ENCODE peak calls at places on chromosomes 16 and 17, in six cellular contexts. H is Peyer's patch, I is right cardiac atrium, S is K562, K is upper lobe of right lung, M is transverse colon. Z is an unnamed sample. For H3K9me3 and H3K4me1, the result is how much of the 10 kb centered on the place peaks cover.

GRCh38 chr16:55469821-55470532 is 9.0 kb upstream of the MMP2 start:
- DNase-seq in H (no peak), M (no peak), I (no peak), S (no peak), K (no peak), Z (no peak)

GRCh38 chr16:72203401-72203800 is 31.4 kb upstream of the PMFBP1 start:
- DNase-seq in I (peak), K (no peak), H (peak), M (peak), S (no peak), Z (no peak)

GRCh38 chr16:15466886-15467781 is 32.7 kb downstream of the BMERB1 start:
- DNase-seq in I (no peak), M (no peak), S (no peak), H (no peak), K (no peak), Z (no peak)

GRCh38 chr17:31919802-31920525 is 16.8 kb upstream of the SUZ12 start:
- DNase-seq in M (no peak), K (peak), S (no peak), I (no peak), H (no peak), Z (no peak)

GRCh38 chr17:67245073-67245693 is at the start of gene HELZ:
- DNase-seq in K (peak), M (peak), H (peak), S (peak), I (peak), Z (peak)

GRCh38 chr16:11389083-11389482 is 43.8 kb downstream of the RMI2 start:
- DNase-seq in S (no peak), I (no peak), M (no peak), H (no peak), K (no peak), Z (no peak)

GRCh38 chr17:37650419-37651003 is 7.3 kb upstream of the DDX52 start:
- DNase-seq in H (no peak), S (no peak), I (no peak), M (peak), K (no peak), Z (peak)

GRCh38 chr17:9755083-9755482 is 36.3 kb downstream of the DHRS7C start:
- DNase-seq in K (no peak), S (no peak), M (no peak), I (no peak), H (no peak), Z (no peak)

GRCh38 chr17:80068301-80069160 is 32.1 kb downstream of the CCDC40 start:
- DNase-seq in S (peak), M (no peak), H (no peak), K (no peak), I (peak), Z (peak)

GRCh38 chr17:79084291-79085153 is 9.9 kb downstream of the ENGASE start:
- DNase-seq in M (no peak), I (peak), K (no peak), S (no peak), H (no peak), Z (no peak)

GRCh38 chr17:6698004-6698403 is 15.2 kb downstream of the SLC13A5 start:
- DNase-seq in H (no peak), K (no peak), I (no peak), M (no peak), S (no peak), Z (no peak)

GRCh38 chr17:77167472-77168306 is 26.9 kb downstream of the SEC14L1 start:
- DNase-seq in M (no peak), K (no peak), I (no peak), S (no peak), H (no peak), Z (no peak)
- H3K9me3 ChIP-seq in M (under half), K (under half), I (under half), S (under half), H (under half), Z (under half)

GRCh38 chr16:84507011-84507982 is 2.8 kb upstream of the MEAK7 start:
- DNase-seq in H (peak), S (no peak), I (no peak), M (peak), K (peak), Z (no peak)

GRCh38 chr16:84509032-84509950 is 4.8 kb upstream of the MEAK7 start:
- DNase-seq in H (no peak), K (peak), M (no peak), S (no peak), I (no peak), Z (no peak)

GRCh38 chr16:84511180-84511800 is 6.8 kb upstream of the MEAK7 start:
- DNase-seq in H (peak), K (peak), M (peak), I (peak), S (peak), Z (peak)

GRCh38 chr16:84505249-84506156 is 1.0 kb upstream of the MEAK7 start:
- DNase-seq in M (no peak), I (peak), K (peak), S (no peak), H (peak), Z (no peak)

GRCh38 chr16:84508502-84508901 is 4.0 kb upstream of the MEAK7 start:
- DNase-seq in I (no peak), K (peak), M (no peak), H (no peak), S (no peak), Z (no peak)
- H3K4me1 ChIP-seq in I (under half), K (under half), M (under half), H (under half), S (under half), Z (under half)

GRCh38 chr17:41542357-41542756 is 14.2 kb upstream of the KRT19 start:
- DNase-seq in S (no peak), I (no peak), M (no peak), K (no peak), H (no peak), Z (no peak)
- H3K9me3 ChIP-seq in S (under half), I (under half), M (under half), K (under half), H (under half), Z (under half)

DNA sequence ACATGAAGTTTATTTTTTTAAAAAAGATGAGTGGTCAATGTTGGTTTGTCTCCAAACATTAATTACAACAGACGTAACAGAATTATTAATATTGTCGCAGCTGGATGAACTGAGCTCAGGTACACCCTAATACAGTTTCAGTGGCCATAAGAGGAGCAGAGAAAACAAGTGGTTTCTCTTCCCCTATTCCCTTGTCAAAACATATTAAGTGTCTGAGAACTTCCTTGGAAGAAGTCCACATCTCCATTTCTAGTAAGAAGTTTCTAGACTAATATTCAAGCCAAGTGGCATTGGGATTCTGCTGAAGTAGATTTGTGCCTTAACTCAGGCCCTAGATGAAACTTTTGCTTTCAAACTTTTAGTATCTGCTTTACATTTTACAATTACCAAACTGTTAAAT is 47.7 kb downstream of the GNA13 start:
- DNase-seq in S (no peak), I (no peak), K (no peak), M (no peak), H (no peak), Z (no peak)
- H3K4me1 ChIP-seq in S (under half), I (under half), K (under half), M (under half), H (under half), Z (under half)

DNA sequence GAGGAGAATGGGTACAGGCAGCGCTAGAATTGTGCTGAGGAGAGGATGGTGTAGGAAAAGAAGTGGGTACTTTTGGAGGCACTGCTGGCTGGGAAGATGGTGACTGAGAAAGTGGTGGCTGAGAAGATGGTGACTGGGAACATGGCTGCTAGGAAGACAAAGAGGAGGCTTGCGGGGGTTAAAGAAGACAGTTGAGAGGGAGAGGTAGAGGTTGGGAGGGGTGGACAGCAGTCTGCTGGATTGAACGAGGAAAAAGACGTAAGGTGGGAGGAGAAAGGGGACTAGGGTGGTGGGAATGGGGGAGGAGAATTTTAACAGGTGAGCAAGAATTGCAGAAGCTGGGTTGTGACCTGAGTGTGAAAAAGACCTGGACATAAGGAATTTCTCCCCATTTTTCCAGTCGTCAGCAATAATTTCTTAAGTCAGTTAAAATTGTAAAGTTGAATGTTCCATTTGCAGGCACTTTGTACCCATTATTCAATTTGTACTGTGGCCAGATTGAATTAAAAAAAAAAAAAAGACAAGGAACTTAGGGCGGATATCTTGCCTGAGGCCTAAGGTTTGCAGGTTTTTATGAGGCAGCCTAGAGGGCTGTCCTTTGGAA is 2450.0 kb downstream of the TP53TG3F start:
- DNase-seq in K (no peak), H (no peak), I (no peak), S (no peak), M (no peak), Z (no peak)
- H3K9me3 ChIP-seq in K (under half), H (under half), I (under half), S (under half), M (under half), Z (under half)

GRCh38 chr16:49543315-49543946 is 169.8 kb downstream of the C16orf78 start:
- DNase-seq in H (no peak), K (no peak), I (no peak), S (no peak), M (no peak), Z (no peak)
- H3K4me1 ChIP-seq in H (under half), K (under half), I (under half), S (under half), M (under half), Z (under half)